ENCODE peak calls at places on chromosomes 6 and 20, in six cellular contexts. S is esophagus muscularis mucosa, A is upper lobe of left lung, Z is ovary, N is heart left ventricle, R is breast epithelium. T is an unnamed sample.

GRCh38 chr6:20716865-20717264 is 182.6 kb downstream of the CDKAL1 start:
- DNase-seq in S (no peak), A (no peak), Z (no peak), N (no peak), R (no peak), T (no peak)

GRCh38 chr6:113412589-113413367 is 444.4 kb upstream of the MARCKS start:
- DNase-seq in S (no peak), A (no peak), Z (no peak), N (no peak), R (no peak), T (no peak)

GRCh38 chr20:16749573-16749972 is 1.4 kb downstream of the OTOR start:
- DNase-seq in S (no peak), A (no peak), Z (no peak), N (no peak), R (no peak), T (no peak)

GRCh38 chr6:33279971-33280511 is 3.1 kb downstream of the B3GALT4 start:
- DNase-seq in S (no peak), A (no peak), Z (no peak), N (no peak), R (no peak), T (no peak)

GRCh38 chr6:121592955-121593665 is 157.7 kb downstream of the GJA1 start:
- DNase-seq in S (no peak), A (no peak), Z (no peak), N (no peak), R (no peak), T (no peak)

GRCh38 chr6:17885889-17886576 is 101.4 kb downstream of the KIF13A start:
- DNase-seq in S (no peak), A (no peak), Z (no peak), N (no peak), R (no peak), T (no peak)

GRCh38 chr20:59525500-59526241 is 78.7 kb upstream of the PHACTR3 start:
- DNase-seq in S (no peak), A (peak), Z (peak), N (peak), R (no peak), T (no peak)

GRCh38 chr6:51842487-51843469 is 244.6 kb downstream of the PKHD1 start:
- DNase-seq in S (no peak), A (no peak), Z (no peak), N (no peak), R (no peak), T (no peak)

GRCh38 chr20:49814057-49814675 is 1.5 kb downstream of the SLC9A8 start:
- DNase-seq in S (no peak), A (peak), Z (no peak), N (no peak), R (no peak), T (no peak)

GRCh38 chr6:63808576-63808975 is 173.0 kb downstream of the PHF3 start:
- DNase-seq in S (no peak), A (no peak), Z (no peak), N (no peak), R (no peak), T (no peak)

GRCh38 chr6:105868823-105869460 is 217.2 kb upstream of the PRDM1 start:
- DNase-seq in S (peak), A (no peak), Z (no peak), N (no peak), R (no peak), T (no peak)

GRCh38 chr6:83578057-83578456 is 65.7 kb downstream of the PRSS35 start:
- DNase-seq in S (no peak), A (no peak), Z (no peak), N (no peak), R (no peak), T (no peak)

GRCh38 chr6:31197559-31198305 is 27.2 kb upstream of the POU5F1 start:
- DNase-seq in S (peak), A (peak), Z (peak), N (peak), R (peak), T (peak)

GRCh38 chr6:30127238-30128093 is 8.5 kb upstream of the TRIM40 start:
- DNase-seq in S (peak), A (no peak), Z (no peak), N (no peak), R (no peak), T (no peak)

GRCh38 chr6:46882622-46883021 is 39.1 kb downstream of the ADGRF5 start:
- DNase-seq in S (no peak), A (no peak), Z (no peak), N (no peak), R (no peak), T (no peak)

GRCh38 chr6:30259140-30260035 is 46.2 kb upstream of the TRIM26 start:
- DNase-seq in S (peak), A (peak), Z (peak), N (peak), R (peak), T (peak)

GRCh38 chr20:34753706-34754461 is 49.7 kb downstream of the TP53INP2 start:
- DNase-seq in S (no peak), A (no peak), Z (no peak), N (no peak), R (no peak), T (no peak)

GRCh38 chr20:10708342-10709185 is 34.8 kb upstream of the JAG1 start:
- DNase-seq in S (no peak), A (no peak), Z (no peak), N (no peak), R (no peak), T (no peak)

GRCh38 chr6:75666590-75666989 is 64.9 kb downstream of the SENP6 start:
- DNase-seq in S (no peak), A (no peak), Z (no peak), N (no peak), R (no peak), T (no peak)

GRCh38 chr20:49775229-49775693 is 37.4 kb upstream of the SLC9A8 start:
- DNase-seq in S (no peak), A (peak), Z (peak), N (no peak), R (no peak), T (no peak)

GRCh38 chr20:38878798-38879197 is 47.4 kb upstream of the FAM83D start:
- DNase-seq in S (no peak), A (no peak), Z (no peak), N (no peak), R (no peak), T (peak)

GRCh38 chr6:15530411-15530810 is 132.4 kb downstream of the DTNBP1 start:
- DNase-seq in S (no peak), A (no peak), Z (no peak), N (no peak), R (no peak), T (no peak)

GRCh38 chr6:37489697-37490336 is 9.9 kb downstream of the CCDC167 start:
- DNase-seq in S (no peak), A (no peak), Z (no peak), N (no peak), R (no peak), T (no peak)

GRCh38 chr6:155782320-155782730 is 326.7 kb upstream of the NOX3 start:
- DNase-seq in S (no peak), A (no peak), Z (no peak), N (no peak), R (peak), T (no peak)

GRCh38 chr6:158222066-158222465 is 53.9 kb downstream of the GTF2H5 start:
- DNase-seq in S (no peak), A (no peak), Z (no peak), N (no peak), R (no peak), T (no peak)

GRCh38 chr6:20334961-20335360 is 66.7 kb upstream of the E2F3 start:
- DNase-seq in S (no peak), A (no peak), Z (no peak), N (no peak), R (no peak), T (no peak)

GRCh38 chr20:52192296-52193007 is 873 bp upstream of the ZFP64 start:
- DNase-seq in S (no peak), A (peak), Z (peak), N (no peak), R (no peak), T (no peak)

GRCh38 chr20:52193133-52193532 is 1.6 kb upstream of the ZFP64 start:
- DNase-seq in S (no peak), A (no peak), Z (no peak), N (no peak), R (no peak), T (no peak)

GRCh38 chr20:52191436-52192295 is at the start of gene ZFP64:
- DNase-seq in S (no peak), A (peak), Z (peak), N (peak), R (peak), T (peak)

GRCh38 chr20:52190437-52191131 is 995 bp downstream of the ZFP64 start:
- DNase-seq in S (no peak), A (peak), Z (peak), N (no peak), R (no peak), T (no peak)

DNA sequence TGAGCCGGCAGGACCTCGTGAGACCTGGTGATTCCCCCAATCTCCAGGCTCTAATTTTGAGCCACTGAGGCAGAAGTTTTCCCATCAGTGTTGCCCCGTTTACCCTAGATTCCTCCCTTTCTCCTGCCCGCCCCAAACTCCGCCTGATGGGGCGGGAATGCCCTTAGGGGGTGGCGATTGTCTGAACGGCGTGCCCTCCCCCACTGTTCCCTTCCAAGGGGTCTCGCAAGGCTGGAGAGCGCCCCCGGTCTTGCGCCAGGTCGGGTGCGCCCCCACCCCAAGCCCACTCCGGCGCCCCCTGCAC is 495 bp downstream of the ZFP64 start:
- DNase-seq in S (no peak), A (peak), Z (peak), N (no peak), R (no peak), T (no peak)
- TF ChIP-seq POLR2A in S (no peak), A (no peak), Z (no peak), N (no peak), R (no peak), T (no peak)

GRCh38 chr20:33028875-33029274 is 2.6 kb upstream of the BPIFB6 start:
- DNase-seq in S (no peak), A (no peak), Z (no peak), N (no peak), R (no peak), T (no peak)
- TF ChIP-seq CTCF in S (no peak), A (no peak), Z (no peak), N (no peak), R (no peak), T (no peak)

GRCh38 chr6:5652738-5653137 is 354.0 kb downstream of the NRN1 start:
- DNase-seq in S (no peak), A (no peak), Z (no peak), N (no peak), R (no peak), T (no peak)
- H3K27ac ChIP-seq in S (no peak), A (no peak), Z (no peak), N (no peak), R (no peak), T (no peak)

GRCh38 chr20:57777911-57778310 is 68.1 kb upstream of the PMEPA1 start:
- DNase-seq in S (no peak), A (no peak), Z (no peak), N (no peak), R (no peak), T (no peak)
- TF ChIP-seq POLR2A in S (no peak), A (no peak), Z (no peak), N (no peak), R (no peak), T (no peak)

GRCh38 chr6:49607391-49607982 is 29.2 kb downstream of the RHAG start:
- DNase-seq in S (no peak), A (no peak), Z (no peak), N (no peak), R (no peak), T (no peak)
- TF ChIP-seq CTCF in S (no peak), A (no peak), Z (no peak), N (no peak), R (no peak), T (no peak)

DNA sequence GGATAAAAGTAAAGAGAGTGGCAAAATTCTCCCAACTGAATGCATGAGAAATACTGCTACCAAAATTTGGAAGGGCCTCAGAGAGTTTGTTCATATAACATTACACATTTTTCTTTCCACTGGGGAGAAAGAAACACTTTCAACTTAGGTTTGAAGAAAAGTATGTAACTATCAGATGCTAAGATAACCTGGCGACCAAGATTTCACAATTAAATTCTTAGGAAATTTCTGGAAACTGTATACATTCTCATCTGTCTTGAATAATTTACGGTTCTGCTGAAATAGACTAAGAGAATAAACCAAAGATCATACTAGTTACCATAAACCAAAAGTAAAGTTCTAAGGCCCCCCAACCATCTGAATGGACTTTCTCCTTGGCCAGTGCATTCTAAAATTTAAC is 413.0 kb upstream of the RUNX2 start:
- DNase-seq in S (no peak), A (no peak), Z (no peak), N (no peak), R (no peak), T (no peak)
- H3K27ac ChIP-seq in S (no peak), A (no peak), Z (no peak), N (no peak), R (no peak), T (no peak)

DNA sequence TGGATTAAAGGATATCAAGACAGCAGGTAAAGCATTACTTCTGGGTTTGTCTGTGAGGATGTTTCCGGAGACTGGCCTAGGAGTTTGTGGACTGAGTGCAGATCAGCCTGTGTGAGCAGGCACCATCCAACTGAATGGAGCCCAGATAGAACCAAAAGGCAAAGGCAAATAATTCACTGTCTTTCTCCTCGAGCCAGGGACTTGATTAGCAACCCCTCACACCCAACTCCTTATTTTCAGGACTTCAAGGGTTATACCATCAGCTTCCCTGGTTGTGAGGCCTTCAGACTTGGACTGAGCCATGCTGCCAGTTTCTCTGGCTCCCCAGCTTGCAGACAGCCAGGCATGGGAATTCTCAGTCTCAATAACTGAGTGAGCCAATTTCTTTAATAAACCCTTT is 19.3 kb downstream of the PSMB1 start:
- DNase-seq in S (no peak), A (no peak), Z (no peak), N (no peak), R (no peak), T (no peak)
- TF ChIP-seq POLR2A in S (no peak), A (no peak), Z (no peak), N (no peak), R (no peak), T (no peak)

DNA sequence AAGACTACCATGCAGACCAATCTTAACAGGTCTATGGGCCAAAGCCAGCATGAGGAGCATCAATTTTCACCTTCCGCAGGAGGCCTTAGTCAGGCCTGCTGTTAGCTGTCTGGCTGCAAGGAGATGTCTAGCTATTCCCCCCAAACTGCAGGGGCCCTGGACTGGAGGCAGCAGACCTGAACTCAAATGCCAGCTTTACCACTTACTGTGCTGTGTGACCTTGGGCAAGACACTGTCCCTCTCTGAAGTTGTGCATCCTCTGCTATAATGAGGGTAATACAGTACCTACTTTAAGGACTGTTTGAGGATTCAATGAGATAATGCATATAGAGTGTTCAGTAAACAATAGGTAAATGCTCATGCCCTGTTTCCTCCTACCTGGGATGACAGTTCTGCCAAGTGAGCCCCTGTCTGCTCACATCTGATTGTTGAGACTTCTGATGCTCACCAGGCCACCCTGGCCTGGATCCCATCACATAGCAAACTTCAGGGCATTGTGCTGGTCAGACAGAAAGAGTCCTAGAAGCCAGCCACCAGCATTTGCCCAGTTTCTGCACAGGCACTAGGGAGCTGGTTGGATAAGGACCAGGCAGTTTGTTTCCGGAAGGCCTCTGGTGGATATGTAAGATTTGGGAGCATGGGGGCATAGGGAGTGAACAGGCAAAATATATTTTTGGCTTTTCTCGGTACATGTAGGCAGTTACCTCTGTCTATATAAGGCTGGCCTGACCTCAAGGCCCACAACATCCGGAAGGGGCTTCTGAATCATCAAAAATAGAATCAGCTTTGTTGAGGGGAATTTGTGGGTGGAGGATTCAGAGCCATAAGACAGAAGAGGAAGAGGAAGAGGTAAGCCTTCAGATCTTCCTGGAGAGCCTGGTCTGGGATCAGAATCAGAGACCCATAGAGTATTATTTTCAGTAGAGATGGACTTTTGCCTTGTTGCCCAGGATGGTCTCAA is 2.3 kb upstream of the OCSTAMP start:
- DNase-seq in S (no peak), A (no peak), Z (no peak), N (no peak), R (no peak), T (no peak)
- TF ChIP-seq CTCF in S (no peak), A (no peak), Z (no peak), N (no peak), R (no peak), T (no peak)

GRCh38 chr6:1592852-1593251 is 16.9 kb upstream of the FOXC1 start:
- DNase-seq in S (no peak), A (no peak), Z (no peak), N (no peak), R (peak), T (no peak)
- H3K27ac ChIP-seq in S (no peak), A (no peak), Z (no peak), N (no peak), R (no peak), T (no peak)

GRCh38 chr6:12115001-12115400 is 102.9 kb downstream of the HIVEP1 start:
- DNase-seq in S (no peak), A (no peak), Z (no peak), N (no peak), R (no peak), T (no peak)

GRCh38 chr6:12113190-12113578 is 101.1 kb downstream of the HIVEP1 start:
- DNase-seq in S (no peak), A (no peak), Z (no peak), N (no peak), R (no peak), T (no peak)

GRCh38 chr6:12115492-12115891 is 103.4 kb downstream of the HIVEP1 start:
- DNase-seq in S (no peak), A (no peak), Z (no peak), N (no peak), R (no peak), T (no peak)

GRCh38 chr6:12112540-12113189 is 100.6 kb downstream of the HIVEP1 start:
- DNase-seq in S (no peak), A (no peak), Z (no peak), N (no peak), R (no peak), T (no peak)

GRCh38 chr6:12114055-12114503 is 102.0 kb downstream of the HIVEP1 start:
- DNase-seq in S (no peak), A (no peak), Z (no peak), N (no peak), R (no peak), T (no peak)
- TF ChIP-seq POLR2A in S (no peak), A (no peak), Z (no peak), N (no peak), R (no peak), T (no peak)

T was measured in spleen.